ENCODE peak calls at places on chromosomes 13 and 19, in eight cellular contexts. D is iPS-NIHi11; F is brain microvascular endothelial cell; I is RWPE1; J is NCI-H2081; E is CD4-positive, alpha-beta T cell; P is posterior cingulate gyrus; N is GM23338. T is an unnamed sample.

GRCh38 chr19:1577090-1577928 is 9.2 kb upstream of the MEX3D start:
- DNase-seq in P (no peak), E (no peak), F (no peak), J (no peak), I (no peak), D (no peak), N (no peak), T (no peak)

GRCh38 chr13:89380101-89380500 is 1708.9 kb downstream of the SLITRK5 start:
- DNase-seq in E (no peak), J (peak; percentile 69), D (no peak), I (peak; percentile 4), P (no peak), N (no peak), F (no peak), T (no peak)

GRCh38 chr13:33761744-33762143 is 56.2 kb upstream of the RFC3 start:
- DNase-seq in I (peak; percentile 8), N (peak; percentile 43), J (peak; percentile 92), E (no peak), F (peak; percentile 11), P (no peak), D (peak; percentile 38), T (peak; percentile 26)

GRCh38 chr13:70960841-70961443 is 852.7 kb upstream of the KLHL1 start:
- DNase-seq in P (no peak), J (peak; percentile 35), F (peak; percentile 20), D (no peak), E (no peak), I (no peak), N (peak; percentile 26), T (peak; percentile 42)

GRCh38 chr19:50427997-50428425 is 4.7 kb upstream of the MYBPC2 start:
- DNase-seq in E (peak; percentile 31), N (peak; percentile 91), D (no peak), I (peak; percentile 17), F (peak; percentile 73), P (peak; percentile 64), J (no peak), T (peak; percentile 57)

GRCh38 chr13:108495686-108496363 is 133.6 kb upstream of the MYO16 start:
- DNase-seq in E (no peak), P (no peak), N (peak; percentile 64), J (no peak), I (no peak), F (peak; percentile 5), D (peak; percentile 43), T (peak; percentile 68)

GRCh38 chr13:26497991-26498423 is 59.5 kb upstream of the WASF3 start:
- DNase-seq in E (no peak), J (no peak), N (no peak), I (peak; percentile 56), F (peak; percentile 91), D (no peak), P (no peak), T (no peak)

GRCh38 chr19:44620667-44621066 is 7.3 kb downstream of the IGSF23 start:
- DNase-seq in D (no peak), F (no peak), N (no peak), P (no peak), J (no peak), I (no peak), E (no peak), T (no peak)

GRCh38 chr19:42626181-42626580 is 31.5 kb upstream of the CEACAM8 start:
- DNase-seq in J (no peak), D (no peak), N (no peak), E (no peak), F (no peak), P (no peak), I (no peak), T (no peak)

GRCh38 chr13:75223981-75224742 is 257.8 kb downstream of the TBC1D4 start:
- DNase-seq in I (no peak), N (no peak), D (no peak), F (no peak), P (no peak), J (no peak), E (no peak), T (no peak)

T was measured in neural progenitor cell.